ENCODE peak calls at places on chromosome 17, in five cellular contexts. N is omental fat pad, V is hepatic stellate cell, J is A549, Z is amniotic epithelial cell. C is an unnamed sample.

GRCh38 chr17:30433514-30433913 is 43.7 kb upstream of the GOSR1 start:
- DNase-seq in N (no peak), V (peak; percentile 40), J (peak; percentile 20), Z (peak; percentile 90), C (no peak)

GRCh38 chr17:76262732-76263344 is 2.3 kb upstream of the UBALD2 start:
- DNase-seq in N (no peak), V (no peak), J (no peak), Z (no peak), C (no peak)

GRCh38 chr17:71821512-71821911 is 299.3 kb upstream of the SOX9 start:
- DNase-seq in N (no peak), V (no peak), J (no peak), Z (peak; percentile 2), C (no peak)

GRCh38 chr17:19409509-19409908 is 1.5 kb upstream of the RNF112 start:
- DNase-seq in N (no peak), V (no peak), J (no peak), Z (peak; percentile 89), C (no peak)

GRCh38 chr17:1906622-1907021 is 76.8 kb downstream of the RPA1 start:
- DNase-seq in N (no peak), V (no peak), J (no peak), Z (peak; percentile 22), C (peak; percentile 45)

GRCh38 chr17:66432996-66433556 is 130.7 kb downstream of the PRKCA start:
- DNase-seq in N (no peak), V (peak; percentile 22), J (no peak), Z (peak; percentile 61), C (no peak)

GRCh38 chr17:1561420-1562177 is 993 bp downstream of the PITPNA start:
- DNase-seq in N (no peak), V (peak; percentile 66), J (peak; percentile 63), Z (no peak), C (peak; percentile 60)

GRCh38 chr17:26807024-26807423 is 486.9 kb upstream of the WSB1 start:
- DNase-seq in N (no peak), V (no peak), J (no peak), Z (no peak), C (no peak)

GRCh38 chr17:75694536-75694935 is 26.7 kb upstream of the ITGB4 start:
- DNase-seq in N (no peak), V (no peak), J (no peak), Z (peak; percentile 36), C (no peak)

GRCh38 chr17:77441130-77441920 is 300.6 kb downstream of the SEC14L1 start:
- DNase-seq in N (no peak), V (no peak), J (no peak), Z (no peak), C (no peak)

GRCh38 chr17:22202702-22203101 is 510.4 kb downstream of the KCNJ18 start:
- DNase-seq in N (no peak), V (no peak), J (no peak), Z (no peak), C (no peak)

GRCh38 chr17:652310-652709 is 62.3 kb downstream of the VPS53 start:
- DNase-seq in N (no peak), V (no peak), J (no peak), Z (no peak), C (no peak)

GRCh38 chr17:40311575-40311974 is 2.6 kb downstream of the RARA start:
- DNase-seq in N (peak; percentile 21), V (no peak), J (no peak), Z (no peak), C (no peak)

GRCh38 chr17:67390646-67391480 is 13.8 kb downstream of the PITPNC1 start:
- DNase-seq in N (no peak), V (peak; percentile 81), J (peak; percentile 42), Z (peak; percentile 71), C (no peak)